ENCODE peak calls at places on chromosomes 13 and 19, in six cellular contexts. V, M, T, W, X and A are unnamed samples.

GRCh38 chr13:36344173-36344572 is 2.0 kb downstream of the SPART start:
- DNase-seq in V (no peak), M (no peak), T (peak), W (no peak), X (no peak), A (peak)

GRCh38 chr13:81089758-81090157 is 748.8 kb upstream of the SPRY2 start:
- DNase-seq in V (no peak), M (no peak), T (no peak), W (no peak), X (no peak), A (no peak)

GRCh38 chr19:38172001-38172400 is 52.0 kb downstream of the DPF1 start:
- DNase-seq in V (no peak), M (no peak), T (no peak), W (no peak), X (no peak), A (no peak)

GRCh38 chr19:13621413-13621812 is 115.1 kb upstream of the CACNA1A start:
- DNase-seq in V (no peak), M (peak), T (peak), W (peak), X (no peak), A (peak)

GRCh38 chr19:47357788-47358680 is 8.9 kb downstream of the DHX34 start:
- DNase-seq in V (no peak), M (no peak), T (no peak), W (peak), X (no peak), A (no peak)

GRCh38 chr13:29749401-29750177 is 100.8 kb downstream of the UBL3 start:
- DNase-seq in V (no peak), M (no peak), T (no peak), W (no peak), X (no peak), A (peak)

GRCh38 chr19:38684078-38684861 is 36.8 kb downstream of the ACTN4 start:
- DNase-seq in V (peak), M (peak), T (peak), W (no peak), X (peak), A (peak)

GRCh38 chr13:94636942-94637578 is 35.4 kb downstream of the GPR180 start:
- DNase-seq in V (no peak), M (no peak), T (no peak), W (no peak), X (no peak), A (no peak)

GRCh38 chr19:14674764-14675163 is at the start of gene ADGRE3:
- DNase-seq in V (no peak), M (no peak), T (no peak), W (peak), X (no peak), A (no peak)

GRCh38 chr13:20570540-20570939 is 3.6 kb downstream of the IFT88 start:
- DNase-seq in V (no peak), M (no peak), T (no peak), W (no peak), X (no peak), A (peak)

GRCh38 chr19:5635427-5635826 is 12.5 kb downstream of the SAFB start:
- DNase-seq in V (no peak), M (no peak), T (no peak), W (no peak), X (no peak), A (no peak)

GRCh38 chr13:47708386-47708785 is 292.7 kb downstream of the SUCLA2 start:
- DNase-seq in V (no peak), M (peak), T (no peak), W (no peak), X (no peak), A (peak)

GRCh38 chr19:48283908-48284307 is 14.0 kb downstream of the ZNF114 start:
- DNase-seq in V (no peak), M (no peak), T (no peak), W (no peak), X (no peak), A (peak)

GRCh38 chr13:25167349-25167748 is 4.7 kb downstream of the AMER2 start:
- DNase-seq in V (no peak), M (no peak), T (no peak), W (no peak), X (no peak), A (no peak)

GRCh38 chr13:43797869-43798268 is 11.1 kb upstream of the ENOX1 start:
- DNase-seq in V (no peak), M (no peak), T (no peak), W (no peak), X (no peak), A (peak)

GRCh38 chr13:26067601-26068000 is 15.8 kb upstream of the SHISA2 start:
- DNase-seq in V (no peak), M (peak), T (no peak), W (no peak), X (no peak), A (no peak)

GRCh38 chr19:11478167-11479089 is 2.4 kb downstream of the ELAVL3 start:
- DNase-seq in V (no peak), M (no peak), T (no peak), W (no peak), X (no peak), A (no peak)

GRCh38 chr19:39112338-39112890 is 13.2 kb upstream of the PAK4 start:
- DNase-seq in V (no peak), M (peak), T (peak), W (no peak), X (no peak), A (peak)

GRCh38 chr19:33815410-33816340 is 19.0 kb downstream of the KCTD15 start:
- DNase-seq in V (no peak), M (peak), T (no peak), W (no peak), X (peak), A (peak)

GRCh38 chr13:48579167-48579918 is 46.5 kb upstream of the RCBTB2 start:
- DNase-seq in V (no peak), M (no peak), T (peak), W (peak), X (no peak), A (no peak)

GRCh38 chr19:43798546-43799409 is 3.5 kb downstream of the LYPD5 start:
- DNase-seq in V (peak), M (peak), T (peak), W (no peak), X (no peak), A (no peak)

GRCh38 chr19:42197375-42197817 is 20.1 kb downstream of the DEDD2 start:
- DNase-seq in V (no peak), M (no peak), T (no peak), W (no peak), X (no peak), A (peak)

GRCh38 chr13:100395698-100396373 is 192.8 kb downstream of the GGACT start:
- DNase-seq in V (no peak), M (no peak), T (no peak), W (no peak), X (no peak), A (no peak)

GRCh38 chr13:25528266-25528665 is 156.5 kb downstream of the ATP8A2 start:
- DNase-seq in V (no peak), M (no peak), T (no peak), W (no peak), X (no peak), A (no peak)

GRCh38 chr19:40322951-40323615 is 25.1 kb downstream of the C19orf47 start:
- DNase-seq in V (no peak), M (no peak), T (no peak), W (no peak), X (no peak), A (no peak)

GRCh38 chr19:4064551-4065260 is 2.0 kb downstream of the ZBTB7A start:
- DNase-seq in V (peak), M (no peak), T (peak), W (peak), X (peak), A (no peak)

GRCh38 chr13:99086149-99086868 is 108.4 kb upstream of the DOCK9 start:
- DNase-seq in V (peak), M (peak), T (peak), W (peak), X (peak), A (peak)

GRCh38 chr13:95607363-95607762 is 37.1 kb downstream of the DZIP1 start:
- DNase-seq in V (no peak), M (peak), T (no peak), W (no peak), X (no peak), A (peak)

GRCh38 chr19:53086949-53087348 is 16.3 kb downstream of the ZNF160 start:
- DNase-seq in V (no peak), M (no peak), T (peak), W (no peak), X (no peak), A (peak)

GRCh38 chr19:39162441-39163043 is 34.2 kb upstream of the NCCRP1 start:
- DNase-seq in V (no peak), M (no peak), T (no peak), W (no peak), X (no peak), A (no peak)

GRCh38 chr13:47039106-47039505 is 142.3 kb upstream of the HTR2A start:
- DNase-seq in V (no peak), M (peak), T (no peak), W (no peak), X (no peak), A (peak)

GRCh38 chr19:29795461-29795860 is 16.3 kb upstream of the CCNE1 start:
- DNase-seq in V (no peak), M (no peak), T (no peak), W (no peak), X (no peak), A (no peak)

GRCh38 chr13:101623469-101624209 is 171.2 kb downstream of the ITGBL1 start:
- DNase-seq in V (no peak), M (peak), T (no peak), W (no peak), X (no peak), A (no peak)
- H3K4me3 ChIP-seq in V (no peak), M (peak), T (no peak), W (no peak), X (peak), A (no peak)

GRCh38 chr13:110664074-110664473 is 41.8 kb downstream of the CARS2 start:
- DNase-seq in V (no peak), M (no peak), T (no peak), W (no peak), X (no peak), A (no peak)
- H3K4me3 ChIP-seq in V (no peak), M (no peak), T (no peak), W (no peak), X (no peak), A (no peak)

DNA sequence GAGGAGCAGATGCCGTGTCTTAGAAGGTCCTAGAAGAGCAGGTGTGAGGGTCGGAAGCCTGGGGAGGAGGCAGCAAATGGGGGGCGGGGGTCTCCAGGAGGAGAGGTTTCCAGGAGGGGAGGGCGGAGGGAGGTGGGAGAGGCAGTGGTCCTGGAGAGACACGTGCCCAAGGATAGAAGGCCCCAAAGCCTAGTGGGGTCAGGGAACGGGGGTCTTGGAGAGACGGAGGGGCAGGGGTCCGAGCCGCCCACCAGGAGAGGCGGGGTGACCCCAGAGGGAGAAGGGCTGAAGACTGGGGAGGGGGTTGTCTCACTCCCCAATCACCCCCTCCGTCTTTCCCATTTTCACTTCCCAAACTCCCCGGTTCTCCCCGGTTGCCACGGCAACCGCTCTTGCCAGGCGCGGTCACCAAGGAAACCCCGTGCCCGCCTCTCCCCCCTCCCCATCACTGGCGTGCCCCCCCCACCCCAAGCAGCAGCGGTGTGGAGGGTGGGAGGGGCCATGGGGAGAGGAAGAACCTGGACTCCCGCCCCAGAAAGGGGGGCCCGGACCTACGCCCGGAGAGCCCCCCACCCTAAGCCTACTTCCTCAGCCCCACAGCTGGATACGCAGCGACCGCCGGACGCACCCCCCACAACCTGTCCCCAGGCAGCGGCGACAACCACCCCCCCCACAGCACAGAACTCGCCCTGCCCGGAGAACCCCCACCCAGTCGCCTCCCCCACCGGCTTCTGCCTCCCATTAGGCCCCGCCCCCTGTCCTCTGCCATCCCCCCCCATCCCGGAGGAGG is 988 bp downstream of the LRRC4B start:
- DNase-seq in V (no peak), M (no peak), T (no peak), W (no peak), X (no peak), A (no peak)
- H3K4me3 ChIP-seq in V (no peak), M (no peak), T (no peak), W (no peak), X (no peak), A (no peak)

GRCh38 chr13:41053384-41053826 is 7.9 kb upstream of the WBP4 start:
- DNase-seq in V (no peak), M (peak), T (peak), W (peak), X (peak), A (peak)
- H3K4me3 ChIP-seq in V (no peak), M (peak), T (no peak), W (peak), X (no peak), A (peak)

GRCh38 chr19:19540707-19541515 is 2.8 kb downstream of the CILP2 start:
- DNase-seq in V (peak), M (peak), T (no peak), W (peak), X (no peak), A (peak)

GRCh38 chr19:19541572-19541971 is 3.5 kb downstream of the CILP2 start:
- DNase-seq in V (no peak), M (no peak), T (no peak), W (no peak), X (no peak), A (no peak)

GRCh38 chr19:19538767-19539166 is 702 bp downstream of the CILP2 start:
- DNase-seq in V (no peak), M (no peak), T (no peak), W (no peak), X (no peak), A (peak)

GRCh38 chr19:19538077-19538764 is at the start of gene CILP2:
- DNase-seq in V (peak), M (peak), T (no peak), W (peak), X (peak), A (no peak)

DNA sequence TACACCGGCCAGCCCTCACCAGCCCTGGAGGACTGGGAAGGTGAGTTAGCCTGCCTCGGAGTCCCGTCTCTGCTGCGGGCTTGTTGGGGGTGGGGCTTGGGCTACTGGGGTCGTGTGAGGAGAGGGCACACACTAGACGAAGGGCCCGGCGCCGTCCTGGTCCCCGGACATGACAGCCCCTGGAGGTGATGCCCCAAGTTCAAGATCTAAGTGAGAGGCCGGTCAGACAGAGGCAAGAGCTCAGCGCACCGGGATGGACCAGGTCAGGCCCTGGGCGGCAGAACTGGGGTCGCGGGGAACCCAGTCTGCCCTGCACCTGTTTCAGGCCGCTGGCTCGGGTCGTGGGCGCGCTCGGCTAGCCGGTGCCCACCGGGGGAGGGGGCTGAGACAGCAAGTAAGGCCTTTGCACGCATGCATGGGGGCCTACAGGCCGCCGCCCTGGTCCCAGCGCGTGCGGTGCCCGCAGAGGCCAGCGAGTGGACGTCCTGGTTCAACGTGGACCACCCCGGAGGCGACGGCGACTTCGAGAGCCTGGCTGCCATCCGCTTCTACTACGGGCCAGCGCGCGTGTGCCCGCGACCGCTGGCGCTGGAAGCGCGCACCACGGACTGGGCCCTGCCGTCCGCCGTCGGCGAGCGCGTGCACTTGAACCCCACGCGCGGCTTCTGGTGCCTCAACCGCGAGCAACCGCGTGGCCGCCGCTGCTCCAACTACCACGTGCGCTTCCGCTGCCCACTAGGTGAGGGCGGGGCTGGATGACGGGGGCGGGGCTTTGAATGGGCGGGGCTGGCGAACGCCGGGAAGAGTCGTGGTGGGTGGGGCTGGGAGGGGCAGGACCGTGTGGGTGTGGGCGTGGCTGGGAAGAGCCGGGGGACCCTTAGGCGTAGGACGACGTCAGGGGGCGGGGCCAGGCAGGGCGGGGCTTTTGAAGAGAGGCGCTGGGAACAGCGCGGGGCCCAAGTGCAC is 2.0 kb downstream of the CILP2 start:
- DNase-seq in V (peak), M (peak), T (no peak), W (peak), X (no peak), A (peak)
- H3K4me3 ChIP-seq in V (no peak), M (no peak), T (no peak), W (no peak), X (peak), A (no peak)

DNA sequence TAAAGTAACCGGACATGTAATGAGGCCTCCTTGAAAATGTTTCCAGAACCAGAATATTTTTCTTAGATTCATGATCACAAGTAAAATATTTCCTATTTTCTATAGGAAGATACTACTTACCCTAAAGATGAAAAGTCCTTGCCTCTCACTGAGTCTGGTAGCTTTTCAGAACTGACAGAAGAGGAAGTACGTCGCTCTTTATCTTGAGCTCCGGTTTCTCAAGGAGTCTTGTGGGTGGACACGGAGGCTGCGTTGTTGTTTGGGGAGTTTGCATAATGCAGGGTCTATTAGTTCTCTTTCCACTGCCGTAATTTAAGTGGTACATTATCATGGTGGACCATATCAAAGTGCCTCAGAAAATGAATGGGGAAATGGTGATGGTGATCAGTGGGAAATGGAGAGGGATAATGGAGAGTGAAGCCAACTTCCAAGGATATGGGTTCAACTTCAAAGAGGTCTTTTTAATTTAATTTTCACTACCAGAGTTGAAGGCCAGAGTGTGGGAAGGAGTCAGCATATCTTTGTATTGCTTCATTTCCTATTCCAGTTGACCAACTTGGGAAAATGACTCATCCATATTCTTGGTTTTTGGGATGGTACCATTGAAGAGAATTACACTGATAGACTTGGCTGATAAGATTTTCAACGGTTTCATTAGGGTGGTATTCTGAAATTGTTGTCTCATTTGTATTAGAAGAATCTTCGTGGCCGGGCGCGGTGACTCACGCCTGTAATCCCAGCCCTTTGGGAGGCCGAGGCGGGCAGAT is 23.4 kb downstream of the MBD3L2B start:
- DNase-seq in V (no peak), M (peak), T (peak), W (no peak), X (no peak), A (peak)
- H3K4me3 ChIP-seq in V (peak), M (no peak), T (no peak), W (no peak), X (no peak), A (no peak)

GRCh38 chr19:1507763-1508506 is 4.9 kb downstream of the ADAMTSL5 start:
- DNase-seq in V (peak), M (peak), T (peak), W (peak), X (peak), A (peak)
- H3K4me3 ChIP-seq in V (no peak), M (peak), T (no peak), W (peak), X (peak), A (peak)

GRCh38 chr13:110391273-110391672 is 84.2 kb downstream of the COL4A2 start:
- DNase-seq in V (no peak), M (peak), T (no peak), W (no peak), X (no peak), A (peak)

GRCh38 chr13:110390572-110390971 is 83.5 kb downstream of the COL4A2 start:
- DNase-seq in V (no peak), M (peak), T (no peak), W (no peak), X (no peak), A (peak)

GRCh38 chr13:110388141-110388943 is 81.3 kb downstream of the COL4A2 start:
- DNase-seq in V (no peak), M (no peak), T (no peak), W (no peak), X (no peak), A (no peak)

GRCh38 chr13:110382830-110383229 is 75.7 kb downstream of the COL4A2 start:
- DNase-seq in V (no peak), M (no peak), T (no peak), W (no peak), X (no peak), A (no peak)

GRCh38 chr13:110387451-110388140 is 80.5 kb downstream of the COL4A2 start:
- DNase-seq in V (no peak), M (no peak), T (peak), W (no peak), X (peak), A (peak)
- H3K4me3 ChIP-seq in V (no peak), M (no peak), T (no peak), W (no peak), X (peak), A (no peak)